ENCODE peak calls at places on chromosomes 2 and 18, in four cellular contexts. One of them, this sample, is unnamed. For H3K36me3, the result is how much of the 10 kb centered on the place peaks cover.

GRCh38 chr2:100178085-100178788 is 35.8 kb upstream of the AFF3 start:
- DNase-seq in cardiac muscle cell: peak
- DNase-seq in psoas muscle: no peak
- DNase-seq in K562: peak
- DNase-seq in this sample: no peak

GRCh38 chr2:31302940-31303563 is 69.1 kb downstream of the EHD3 start:
- DNase-seq in cardiac muscle cell: no peak
- DNase-seq in psoas muscle: no peak
- DNase-seq in K562: no peak
- DNase-seq in this sample: no peak

GRCh38 chr18:58526425-58527115 is 102.3 kb downstream of the ALPK2 start:
- DNase-seq in cardiac muscle cell: no peak
- DNase-seq in psoas muscle: no peak
- DNase-seq in K562: no peak
- DNase-seq in this sample: no peak

GRCh38 chr2:143205106-143205764 is 76.0 kb downstream of the ARHGAP15 start:
- DNase-seq in cardiac muscle cell: peak
- DNase-seq in psoas muscle: no peak
- DNase-seq in K562: no peak
- DNase-seq in this sample: peak

GRCh38 chr2:9998916-9999654 is 44.3 kb upstream of the KLF11 start:
- DNase-seq in cardiac muscle cell: no peak
- DNase-seq in psoas muscle: no peak
- DNase-seq in K562: no peak
- DNase-seq in this sample: no peak

GRCh38 chr2:229090231-229090630 is 180.9 kb downstream of the PID1 start:
- DNase-seq in cardiac muscle cell: no peak
- DNase-seq in psoas muscle: no peak
- DNase-seq in K562: no peak
- DNase-seq in this sample: no peak

GRCh38 chr18:68763082-68763481 is 34.8 kb upstream of the CCDC102B start:
- DNase-seq in cardiac muscle cell: peak
- DNase-seq in psoas muscle: no peak
- DNase-seq in K562: no peak
- DNase-seq in this sample: no peak

GRCh38 chr2:200380833-200381542 is 74.5 kb downstream of the SPATS2L start:
- DNase-seq in cardiac muscle cell: peak
- DNase-seq in psoas muscle: no peak
- DNase-seq in K562: peak
- DNase-seq in this sample: no peak

GRCh38 chr2:66679422-66679821 is 244.5 kb downstream of the MEIS1 start:
- DNase-seq in cardiac muscle cell: no peak
- DNase-seq in psoas muscle: no peak
- DNase-seq in K562: no peak
- DNase-seq in this sample: no peak

GRCh38 chr2:209942936-209943605 is 59.4 kb upstream of the RPE start:
- DNase-seq in cardiac muscle cell: peak
- DNase-seq in psoas muscle: no peak
- DNase-seq in K562: no peak
- DNase-seq in this sample: no peak

GRCh38 chr2:60109744-60110143 is 443.7 kb downstream of the BCL11A start:
- DNase-seq in cardiac muscle cell: no peak
- DNase-seq in psoas muscle: no peak
- DNase-seq in K562: no peak
- DNase-seq in this sample: no peak

GRCh38 chr2:20999906-21000645 is 43.8 kb downstream of the APOB start:
- DNase-seq in cardiac muscle cell: no peak
- DNase-seq in psoas muscle: no peak
- DNase-seq in K562: no peak
- DNase-seq in this sample: no peak

GRCh38 chr18:69777248-69777647 is 170.4 kb downstream of the CD226 start:
- DNase-seq in cardiac muscle cell: no peak
- DNase-seq in psoas muscle: no peak
- DNase-seq in K562: no peak
- DNase-seq in this sample: no peak

GRCh38 chr2:161045726-161046125 is 114.5 kb upstream of the TANK start:
- DNase-seq in cardiac muscle cell: no peak
- DNase-seq in psoas muscle: no peak
- DNase-seq in K562: no peak
- DNase-seq in this sample: peak

GRCh38 chr2:240192661-240193060 is 52.2 kb upstream of the OTOS start:
- DNase-seq in cardiac muscle cell: no peak
- DNase-seq in psoas muscle: no peak
- DNase-seq in K562: no peak
- DNase-seq in this sample: no peak

GRCh38 chr2:109061736-109062557 is 67.1 kb upstream of the SH3RF3 start:
- DNase-seq in cardiac muscle cell: no peak
- DNase-seq in psoas muscle: no peak
- DNase-seq in K562: no peak
- DNase-seq in this sample: no peak

GRCh38 chr18:72541871-72542690 is 2.1 kb downstream of the CBLN2 start:
- DNase-seq in cardiac muscle cell: no peak
- DNase-seq in psoas muscle: peak
- DNase-seq in K562: no peak
- DNase-seq in this sample: no peak

GRCh38 chr18:63070750-63071502 is 248.6 kb downstream of the BCL2 start:
- DNase-seq in cardiac muscle cell: no peak
- DNase-seq in psoas muscle: no peak
- DNase-seq in K562: no peak
- DNase-seq in this sample: no peak

GRCh38 chr2:98533547-98533946 is 74.8 kb downstream of the COA5 start:
- DNase-seq in cardiac muscle cell: no peak
- DNase-seq in psoas muscle: no peak
- DNase-seq in K562: no peak
- DNase-seq in this sample: no peak

GRCh38 chr2:67065046-67065445 is 332.1 kb upstream of the ETAA1 start:
- DNase-seq in cardiac muscle cell: peak
- DNase-seq in psoas muscle: no peak
- DNase-seq in K562: no peak
- DNase-seq in this sample: no peak

GRCh38 chr18:47174545-47175116 is 1.5 kb downstream of the IER3IP1 start:
- DNase-seq in cardiac muscle cell: no peak
- DNase-seq in psoas muscle: no peak
- DNase-seq in K562: no peak
- DNase-seq in this sample: no peak

GRCh38 chr18:58844871-58845270 is 19.8 kb upstream of the ZNF532 start:
- DNase-seq in cardiac muscle cell: no peak
- DNase-seq in psoas muscle: no peak
- DNase-seq in K562: no peak
- DNase-seq in this sample: no peak

GRCh38 chr18:73597832-73598615 is 549.6 kb downstream of the FBXO15 start:
- DNase-seq in cardiac muscle cell: no peak
- DNase-seq in psoas muscle: no peak
- DNase-seq in K562: no peak
- DNase-seq in this sample: no peak

GRCh38 chr2:168961450-168962229 is 60.5 kb downstream of the G6PC2 start:
- DNase-seq in cardiac muscle cell: peak
- DNase-seq in psoas muscle: no peak
- DNase-seq in K562: peak
- DNase-seq in this sample: peak

GRCh38 chr18:42196651-42197050 is 241.6 kb downstream of the PIK3C3 start:
- DNase-seq in cardiac muscle cell: peak
- DNase-seq in psoas muscle: no peak
- DNase-seq in K562: no peak
- DNase-seq in this sample: peak

GRCh38 chr18:45954070-45954712 is 12.9 kb downstream of the EPG5 start:
- DNase-seq in cardiac muscle cell: peak
- DNase-seq in psoas muscle: no peak
- DNase-seq in K562: no peak
- DNase-seq in this sample: peak

GRCh38 chr2:3563521-3563976 is 5.4 kb upstream of the RNASEH1 start:
- DNase-seq in cardiac muscle cell: no peak
- DNase-seq in psoas muscle: no peak
- DNase-seq in K562: no peak
- DNase-seq in this sample: no peak

GRCh38 chr18:38545071-38545470 is 979.5 kb upstream of the CELF4 start:
- DNase-seq in cardiac muscle cell: peak
- DNase-seq in psoas muscle: no peak
- DNase-seq in K562: no peak
- DNase-seq in this sample: no peak

GRCh38 chr2:208046686-208047085 is 21.4 kb upstream of the PLEKHM3 start:
- DNase-seq in cardiac muscle cell: no peak
- DNase-seq in psoas muscle: no peak
- DNase-seq in K562: no peak
- DNase-seq in this sample: no peak

GRCh38 chr2:190875881-190876280 is 4.7 kb upstream of the GLS start:
- DNase-seq in cardiac muscle cell: no peak
- DNase-seq in psoas muscle: no peak
- DNase-seq in K562: no peak
- DNase-seq in this sample: no peak

GRCh38 chr2:236121546-236121945 is 46.6 kb downstream of the GBX2 start:
- DNase-seq in cardiac muscle cell: no peak
- DNase-seq in psoas muscle: no peak
- DNase-seq in K562: no peak
- DNase-seq in this sample: no peak

GRCh38 chr2:123993728-123994323 is 31.3 kb upstream of the CNTNAP5 start:
- DNase-seq in cardiac muscle cell: peak
- DNase-seq in psoas muscle: no peak
- DNase-seq in K562: peak
- DNase-seq in this sample: no peak

GRCh38 chr2:204183608-204184007 is 247.0 kb downstream of the ICOS start:
- DNase-seq in cardiac muscle cell: no peak
- DNase-seq in psoas muscle: no peak
- DNase-seq in K562: no peak
- DNase-seq in this sample: no peak

GRCh38 chr2:88857951-88858406 is 166.5 kb downstream of the RPIA start:
- DNase-seq in cardiac muscle cell: peak
- DNase-seq in psoas muscle: no peak
- DNase-seq in K562: no peak
- DNase-seq in this sample: no peak

GRCh38 chr2:113806217-113806913 is 49.9 kb upstream of the SLC35F5 start:
- DNase-seq in cardiac muscle cell: no peak
- DNase-seq in psoas muscle: no peak
- DNase-seq in K562: no peak
- DNase-seq in this sample: no peak

DNA sequence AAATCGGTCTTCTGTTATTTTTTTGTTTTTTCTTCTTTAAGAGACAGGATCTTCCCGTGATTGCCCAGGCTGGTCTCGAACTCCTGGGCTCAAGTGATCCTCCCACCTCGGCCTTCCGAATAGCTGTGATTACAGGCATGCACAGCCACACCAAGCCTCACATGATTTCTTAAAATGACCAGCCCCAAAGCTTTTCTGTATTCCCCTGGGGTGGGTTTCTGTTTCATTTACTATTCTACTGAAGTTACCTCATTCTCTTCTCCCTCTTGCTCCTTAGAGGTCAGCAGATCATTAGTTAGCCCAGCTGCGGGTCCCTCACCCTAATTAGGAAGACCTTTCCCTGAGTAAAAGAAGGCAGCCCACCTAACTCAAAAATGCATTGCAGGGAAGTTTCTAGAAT is 27.6 kb downstream of the SLC1A4 start:
- DNase-seq in cardiac muscle cell: no peak
- DNase-seq in psoas muscle: no peak
- DNase-seq in K562: no peak
- DNase-seq in this sample: no peak
- H3K36me3 ChIP-seq in cardiac muscle cell: under half
- H3K36me3 ChIP-seq in psoas muscle: under half
- H3K36me3 ChIP-seq in K562: under half
- H3K36me3 ChIP-seq in this sample: under half

GRCh38 chr2:238174291-238174690 is 15.5 kb downstream of the ERFE start:
- DNase-seq in cardiac muscle cell: no peak
- DNase-seq in psoas muscle: no peak
- DNase-seq in K562: no peak
- DNase-seq in this sample: no peak
- H3K36me3 ChIP-seq in cardiac muscle cell: half or more
- H3K36me3 ChIP-seq in psoas muscle: under half
- H3K36me3 ChIP-seq in K562: half or more
- H3K36me3 ChIP-seq in this sample: half or more

DNA sequence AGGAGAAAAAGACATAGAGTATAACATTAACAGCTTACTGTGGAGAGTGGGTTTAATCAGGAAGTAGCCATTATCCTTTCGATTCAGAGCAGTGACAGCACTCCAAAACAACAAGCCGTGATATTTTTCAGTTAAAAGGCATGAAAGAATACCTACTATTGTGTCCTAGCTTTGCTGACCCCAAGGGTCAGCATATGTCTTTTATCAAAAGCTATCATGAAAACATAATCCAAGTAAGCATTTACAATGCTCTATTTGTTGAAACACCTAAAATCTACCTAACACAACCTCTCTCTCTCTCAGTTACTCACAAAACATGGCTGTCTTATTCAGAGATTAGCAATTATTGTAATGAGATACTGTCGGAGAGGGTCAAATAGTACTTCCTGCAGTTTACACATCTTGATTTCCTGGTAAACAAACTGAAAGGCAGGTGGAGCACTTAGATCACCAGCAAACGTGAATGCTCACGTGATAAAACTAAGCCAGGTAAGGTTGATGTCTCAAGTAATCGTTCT is 100.0 kb downstream of the BAZ2B start:
- DNase-seq in cardiac muscle cell: peak
- DNase-seq in psoas muscle: no peak
- DNase-seq in K562: no peak
- DNase-seq in this sample: no peak
- H3K36me3 ChIP-seq in cardiac muscle cell: under half
- H3K36me3 ChIP-seq in psoas muscle: under half
- H3K36me3 ChIP-seq in K562: under half
- H3K36me3 ChIP-seq in this sample: under half

GRCh38 chr2:24821433-24821891 is 28.2 kb downstream of the CENPO start:
- DNase-seq in cardiac muscle cell: no peak
- DNase-seq in psoas muscle: no peak
- DNase-seq in K562: no peak
- DNase-seq in this sample: no peak

GRCh38 chr2:24820598-24821432 is 27.6 kb downstream of the CENPO start:
- DNase-seq in cardiac muscle cell: no peak
- DNase-seq in psoas muscle: no peak
- DNase-seq in K562: no peak
- DNase-seq in this sample: no peak

GRCh38 chr2:24824071-24824588 is 30.9 kb downstream of the CENPO start:
- DNase-seq in cardiac muscle cell: no peak
- DNase-seq in psoas muscle: peak
- DNase-seq in K562: no peak
- DNase-seq in this sample: peak

GRCh38 chr2:24820175-24820513 is 26.9 kb downstream of the CENPO start:
- DNase-seq in cardiac muscle cell: no peak
- DNase-seq in psoas muscle: no peak
- DNase-seq in K562: no peak
- DNase-seq in this sample: no peak

DNA sequence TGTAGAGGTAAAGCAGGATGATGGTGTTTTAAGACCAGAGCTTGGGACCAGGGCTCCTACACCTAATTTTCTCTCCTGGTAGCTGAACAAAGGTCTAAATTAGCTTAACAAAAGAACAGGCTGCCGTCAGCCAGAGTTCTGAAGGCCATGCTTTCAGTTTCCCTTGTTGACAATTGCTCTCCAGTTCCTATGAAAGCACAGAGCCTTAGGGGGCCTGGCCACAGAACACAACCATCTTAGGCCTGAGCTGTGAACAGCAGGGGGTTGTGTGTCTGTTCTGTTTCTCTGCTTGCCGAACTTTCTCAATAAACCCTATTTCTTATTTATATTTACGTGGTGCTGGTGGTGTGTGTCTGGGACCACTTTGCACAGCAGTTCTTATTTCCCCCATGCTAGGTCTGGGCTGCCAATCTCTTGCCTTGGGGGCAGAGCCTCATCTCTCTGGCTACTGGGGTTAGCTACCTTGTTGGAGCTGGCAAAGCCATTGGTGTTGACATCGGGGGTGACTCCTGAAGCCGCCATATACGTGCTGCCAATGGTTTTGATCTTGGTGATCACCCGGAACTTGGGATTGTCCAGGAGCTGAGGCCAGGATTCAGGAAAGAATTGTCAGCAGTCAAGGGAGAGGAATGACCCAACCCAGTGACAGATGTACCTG is 29.0 kb downstream of the CENPO start:
- DNase-seq in cardiac muscle cell: no peak
- DNase-seq in psoas muscle: no peak
- DNase-seq in K562: no peak
- DNase-seq in this sample: no peak
- H3K36me3 ChIP-seq in cardiac muscle cell: under half
- H3K36me3 ChIP-seq in psoas muscle: under half
- H3K36me3 ChIP-seq in K562: half or more
- H3K36me3 ChIP-seq in this sample: half or more